ENCODE peak calls at places on chromosome 13, in nine cellular contexts. One of them, this sample, is unnamed. For H3K4me1 and H3K27me3, the result is how much of the 10 kb centered on the place peaks cover.

GRCh38 chr13:49112782-49113525 is 107.2 kb upstream of the MLNR start:
- DNase-seq in uterus: no peak
- DNase-seq in GM23248: peak
- DNase-seq in Peyer's patch: no peak
- DNase-seq in lung: no peak
- DNase-seq in spleen: no peak
- DNase-seq in aorta: no peak
- DNase-seq in adrenal gland: no peak
- DNase-seq in Caco-2: no peak
- DNase-seq in this sample: no peak

GRCh38 chr13:46866150-46866549 is 30.7 kb downstream of the HTR2A start:
- DNase-seq in uterus: no peak
- DNase-seq in GM23248: peak
- DNase-seq in Peyer's patch: no peak
- DNase-seq in lung: peak
- DNase-seq in spleen: no peak
- DNase-seq in aorta: no peak
- DNase-seq in adrenal gland: peak
- DNase-seq in Caco-2: peak
- DNase-seq in this sample: peak

GRCh38 chr13:93824286-93824685 is 597.7 kb downstream of the GPC6 start:
- DNase-seq in uterus: no peak
- DNase-seq in GM23248: no peak
- DNase-seq in Peyer's patch: no peak
- DNase-seq in lung: no peak
- DNase-seq in spleen: no peak
- DNase-seq in aorta: no peak
- DNase-seq in adrenal gland: no peak
- DNase-seq in Caco-2: no peak
- DNase-seq in this sample: no peak

GRCh38 chr13:58025821-58026220 is 394.3 kb downstream of the PCDH17 start:
- DNase-seq in uterus: no peak
- DNase-seq in GM23248: no peak
- DNase-seq in Peyer's patch: no peak
- DNase-seq in lung: no peak
- DNase-seq in spleen: no peak
- DNase-seq in aorta: no peak
- DNase-seq in adrenal gland: no peak
- DNase-seq in Caco-2: no peak
- DNase-seq in this sample: no peak

GRCh38 chr13:26784704-26785639 is 24.4 kb upstream of the GPR12 start:
- DNase-seq in uterus: no peak
- DNase-seq in GM23248: no peak
- DNase-seq in Peyer's patch: no peak
- DNase-seq in lung: no peak
- DNase-seq in spleen: peak
- DNase-seq in aorta: no peak
- DNase-seq in adrenal gland: no peak
- DNase-seq in Caco-2: no peak
- DNase-seq in this sample: no peak

GRCh38 chr13:109698779-109699178 is 87.6 kb downstream of the IRS2 start:
- DNase-seq in uterus: no peak
- DNase-seq in GM23248: peak
- DNase-seq in Peyer's patch: no peak
- DNase-seq in lung: no peak
- DNase-seq in spleen: no peak
- DNase-seq in aorta: no peak
- DNase-seq in adrenal gland: no peak
- DNase-seq in Caco-2: no peak
- DNase-seq in this sample: no peak

GRCh38 chr13:55190996-55191395 is 1949.7 kb upstream of the PRR20A start:
- DNase-seq in uterus: no peak
- DNase-seq in GM23248: no peak
- DNase-seq in Peyer's patch: no peak
- DNase-seq in lung: no peak
- DNase-seq in spleen: no peak
- DNase-seq in aorta: no peak
- DNase-seq in adrenal gland: no peak
- DNase-seq in Caco-2: no peak
- DNase-seq in this sample: no peak

GRCh38 chr13:74061939-74062595 is 72.1 kb downstream of the KLF12 start:
- DNase-seq in uterus: peak
- DNase-seq in GM23248: peak
- DNase-seq in Peyer's patch: no peak
- DNase-seq in lung: no peak
- DNase-seq in spleen: no peak
- DNase-seq in aorta: no peak
- DNase-seq in adrenal gland: peak
- DNase-seq in Caco-2: no peak
- DNase-seq in this sample: no peak

GRCh38 chr13:97226788-97227627 is 4.9 kb downstream of the MBNL2 start:
- DNase-seq in uterus: no peak
- DNase-seq in GM23248: peak
- DNase-seq in Peyer's patch: no peak
- DNase-seq in lung: no peak
- DNase-seq in spleen: no peak
- DNase-seq in aorta: no peak
- DNase-seq in adrenal gland: peak
- DNase-seq in Caco-2: no peak
- DNase-seq in this sample: no peak

GRCh38 chr13:109699628-109700071 is 86.7 kb downstream of the IRS2 start:
- DNase-seq in uterus: no peak
- DNase-seq in GM23248: peak
- DNase-seq in Peyer's patch: no peak
- DNase-seq in lung: no peak
- DNase-seq in spleen: no peak
- DNase-seq in aorta: no peak
- DNase-seq in adrenal gland: no peak
- DNase-seq in Caco-2: no peak
- DNase-seq in this sample: no peak

GRCh38 chr13:66657165-66657895 is 572.8 kb downstream of the PCDH9 start:
- DNase-seq in uterus: peak
- DNase-seq in GM23248: peak
- DNase-seq in Peyer's patch: no peak
- DNase-seq in lung: peak
- DNase-seq in spleen: no peak
- DNase-seq in aorta: no peak
- DNase-seq in adrenal gland: peak
- DNase-seq in Caco-2: no peak
- DNase-seq in this sample: peak

GRCh38 chr13:75372923-75373841 is 108.8 kb downstream of the TBC1D4 start:
- DNase-seq in uterus: no peak
- DNase-seq in GM23248: no peak
- DNase-seq in Peyer's patch: no peak
- DNase-seq in lung: no peak
- DNase-seq in spleen: no peak
- DNase-seq in aorta: no peak
- DNase-seq in adrenal gland: peak
- DNase-seq in Caco-2: no peak
- DNase-seq in this sample: no peak

GRCh38 chr13:75368167-75368566 is 113.8 kb downstream of the TBC1D4 start:
- DNase-seq in uterus: no peak
- DNase-seq in GM23248: peak
- DNase-seq in Peyer's patch: no peak
- DNase-seq in lung: no peak
- DNase-seq in spleen: no peak
- DNase-seq in aorta: no peak
- DNase-seq in adrenal gland: peak
- DNase-seq in Caco-2: no peak
- DNase-seq in this sample: no peak

GRCh38 chr13:75372517-75372916 is 109.5 kb downstream of the TBC1D4 start:
- DNase-seq in uterus: no peak
- DNase-seq in GM23248: peak
- DNase-seq in Peyer's patch: no peak
- DNase-seq in lung: no peak
- DNase-seq in spleen: no peak
- DNase-seq in aorta: no peak
- DNase-seq in adrenal gland: no peak
- DNase-seq in Caco-2: peak
- DNase-seq in this sample: no peak

GRCh38 chr13:75371223-75371622 is 110.7 kb downstream of the TBC1D4 start:
- DNase-seq in uterus: no peak
- DNase-seq in GM23248: no peak
- DNase-seq in Peyer's patch: no peak
- DNase-seq in lung: no peak
- DNase-seq in spleen: no peak
- DNase-seq in aorta: no peak
- DNase-seq in adrenal gland: no peak
- DNase-seq in Caco-2: no peak
- DNase-seq in this sample: no peak

GRCh38 chr13:75369986-75370385 is 112.0 kb downstream of the TBC1D4 start:
- DNase-seq in uterus: peak
- DNase-seq in GM23248: no peak
- DNase-seq in Peyer's patch: no peak
- DNase-seq in lung: no peak
- DNase-seq in spleen: no peak
- DNase-seq in aorta: no peak
- DNase-seq in adrenal gland: no peak
- DNase-seq in Caco-2: no peak
- DNase-seq in this sample: no peak
- H3K4me1 ChIP-seq in uterus: under half
- H3K4me1 ChIP-seq in GM23248: under half
- H3K4me1 ChIP-seq in Peyer's patch: under half
- H3K4me1 ChIP-seq in lung: under half
- H3K4me1 ChIP-seq in spleen: under half
- H3K4me1 ChIP-seq in aorta: under half
- H3K4me1 ChIP-seq in adrenal gland: under half
- H3K4me1 ChIP-seq in Caco-2: half or more
- H3K4me1 ChIP-seq in this sample: under half

GRCh38 chr13:77533875-77534788 is 1.4 kb upstream of the SCEL start:
- DNase-seq in uterus: no peak
- DNase-seq in GM23248: no peak
- DNase-seq in Peyer's patch: no peak
- DNase-seq in lung: peak
- DNase-seq in spleen: no peak
- DNase-seq in aorta: no peak
- DNase-seq in adrenal gland: no peak
- DNase-seq in Caco-2: no peak
- DNase-seq in this sample: no peak

GRCh38 chr13:77536358-77536757 is 852 bp downstream of the SCEL start:
- DNase-seq in uterus: no peak
- DNase-seq in GM23248: no peak
- DNase-seq in Peyer's patch: no peak
- DNase-seq in lung: no peak
- DNase-seq in spleen: no peak
- DNase-seq in aorta: no peak
- DNase-seq in adrenal gland: no peak
- DNase-seq in Caco-2: no peak
- DNase-seq in this sample: no peak

GRCh38 chr13:77532983-77533382 is 2.5 kb upstream of the SCEL start:
- DNase-seq in uterus: no peak
- DNase-seq in GM23248: no peak
- DNase-seq in Peyer's patch: no peak
- DNase-seq in lung: no peak
- DNase-seq in spleen: no peak
- DNase-seq in aorta: no peak
- DNase-seq in adrenal gland: no peak
- DNase-seq in Caco-2: no peak
- DNase-seq in this sample: no peak

GRCh38 chr13:77537302-77537919 is 1.9 kb downstream of the SCEL start:
- DNase-seq in uterus: no peak
- DNase-seq in GM23248: no peak
- DNase-seq in Peyer's patch: no peak
- DNase-seq in lung: no peak
- DNase-seq in spleen: no peak
- DNase-seq in aorta: no peak
- DNase-seq in adrenal gland: no peak
- DNase-seq in Caco-2: no peak
- DNase-seq in this sample: no peak

GRCh38 chr13:77535448-77535847 is at the start of gene SCEL:
- DNase-seq in uterus: no peak
- DNase-seq in GM23248: no peak
- DNase-seq in Peyer's patch: no peak
- DNase-seq in lung: no peak
- DNase-seq in spleen: no peak
- DNase-seq in aorta: no peak
- DNase-seq in adrenal gland: no peak
- DNase-seq in Caco-2: peak
- DNase-seq in this sample: no peak
- H3K4me3 ChIP-seq in uterus: no peak
- H3K4me3 ChIP-seq in GM23248: no peak
- H3K4me3 ChIP-seq in Peyer's patch: no peak
- H3K4me3 ChIP-seq in lung: no peak
- H3K4me3 ChIP-seq in spleen: no peak
- H3K4me3 ChIP-seq in aorta: no peak
- H3K4me3 ChIP-seq in adrenal gland: no peak
- H3K4me3 ChIP-seq in Caco-2: no peak
- H3K4me3 ChIP-seq in this sample: no peak

GRCh38 chr13:45770886-45771285 is 68.8 kb downstream of the CBY2 start:
- DNase-seq in uterus: no peak
- DNase-seq in GM23248: no peak
- DNase-seq in Peyer's patch: no peak
- DNase-seq in lung: no peak
- DNase-seq in spleen: no peak
- DNase-seq in aorta: no peak
- DNase-seq in adrenal gland: no peak
- DNase-seq in Caco-2: no peak
- DNase-seq in this sample: no peak
- H3K27me3 ChIP-seq in uterus: under half
- H3K27me3 ChIP-seq in GM23248: under half
- H3K27me3 ChIP-seq in Peyer's patch: under half
- H3K27me3 ChIP-seq in lung: under half
- H3K27me3 ChIP-seq in spleen: under half
- H3K27me3 ChIP-seq in aorta: under half
- H3K27me3 ChIP-seq in adrenal gland: under half
- H3K27me3 ChIP-seq in Caco-2: under half
- H3K27me3 ChIP-seq in this sample: under half

GRCh38 chr13:72541674-72542073 is 185.8 kb downstream of the MZT1 start:
- DNase-seq in uterus: no peak
- DNase-seq in GM23248: no peak
- DNase-seq in Peyer's patch: no peak
- DNase-seq in lung: no peak
- DNase-seq in spleen: no peak
- DNase-seq in aorta: no peak
- DNase-seq in adrenal gland: no peak
- DNase-seq in Caco-2: no peak
- DNase-seq in this sample: no peak

GRCh38 chr13:72544042-72544441 is 183.4 kb downstream of the MZT1 start:
- DNase-seq in uterus: no peak
- DNase-seq in GM23248: no peak
- DNase-seq in Peyer's patch: no peak
- DNase-seq in lung: no peak
- DNase-seq in spleen: no peak
- DNase-seq in aorta: no peak
- DNase-seq in adrenal gland: no peak
- DNase-seq in Caco-2: no peak
- DNase-seq in this sample: no peak

GRCh38 chr13:72540818-72541217 is 186.6 kb downstream of the MZT1 start:
- DNase-seq in uterus: no peak
- DNase-seq in GM23248: no peak
- DNase-seq in Peyer's patch: no peak
- DNase-seq in lung: no peak
- DNase-seq in spleen: no peak
- DNase-seq in aorta: no peak
- DNase-seq in adrenal gland: no peak
- DNase-seq in Caco-2: no peak
- DNase-seq in this sample: no peak

GRCh38 chr13:72542241-72542640 is 185.2 kb downstream of the MZT1 start:
- DNase-seq in uterus: no peak
- DNase-seq in GM23248: no peak
- DNase-seq in Peyer's patch: no peak
- DNase-seq in lung: no peak
- DNase-seq in spleen: no peak
- DNase-seq in aorta: no peak
- DNase-seq in adrenal gland: no peak
- DNase-seq in Caco-2: no peak
- DNase-seq in this sample: no peak

GRCh38 chr13:72545030-72545719 is 182.3 kb downstream of the MZT1 start:
- DNase-seq in uterus: no peak
- DNase-seq in GM23248: no peak
- DNase-seq in Peyer's patch: no peak
- DNase-seq in lung: no peak
- DNase-seq in spleen: no peak
- DNase-seq in aorta: no peak
- DNase-seq in adrenal gland: no peak
- DNase-seq in Caco-2: peak
- DNase-seq in this sample: no peak
- H3K4me1 ChIP-seq in uterus: under half
- H3K4me1 ChIP-seq in GM23248: under half
- H3K4me1 ChIP-seq in Peyer's patch: under half
- H3K4me1 ChIP-seq in lung: under half
- H3K4me1 ChIP-seq in spleen: under half
- H3K4me1 ChIP-seq in aorta: under half
- H3K4me1 ChIP-seq in adrenal gland: under half
- H3K4me1 ChIP-seq in Caco-2: under half
- H3K4me1 ChIP-seq in this sample: under half

This sample was measured in right atrium auricular region.